ENCODE peak calls at places on chromosomes 16 and 17, in five cellular contexts. R is A549, X is body of pancreas, Z is upper lobe of left lung, M is adrenal gland. K is an unnamed sample.

GRCh38 chr17:28620010-28620409 is 6.0 kb upstream of the RSKR start:
- DNase-seq in R (no peak), M (no peak), X (no peak), Z (no peak), K (no peak)

GRCh38 chr17:62705116-62705515 is 77.6 kb downstream of the MRC2 start:
- DNase-seq in M (peak; percentile 25), Z (no peak), X (no peak), R (no peak), K (no peak)

GRCh38 chr16:73404001-73404400 is 356.1 kb upstream of the ZFHX3 start:
- DNase-seq in M (no peak), R (no peak), X (no peak), Z (no peak), K (no peak)

GRCh38 chr17:77465358-77466041 is 324.7 kb downstream of the SEC14L1 start:
- DNase-seq in R (no peak), X (no peak), Z (peak; percentile 65), M (peak; percentile 67), K (peak; percentile 97)

GRCh38 chr17:61335845-61336655 is 63.6 kb upstream of the TBX2 start:
- DNase-seq in M (no peak), Z (no peak), X (peak; percentile 68), R (peak; percentile 63), K (no peak)

GRCh38 chr17:33927732-33928133 is 327.4 kb upstream of the CCL2 start:
- DNase-seq in X (no peak), Z (no peak), R (no peak), M (no peak), K (peak; percentile 7)

GRCh38 chr16:20263138-20263855 is 64.0 kb downstream of the GP2 start:
- DNase-seq in R (no peak), M (no peak), Z (no peak), X (no peak), K (no peak)

GRCh38 chr17:68344701-68345136 is 53.4 kb downstream of the ARSG start:
- DNase-seq in M (no peak), R (no peak), X (no peak), Z (no peak), K (peak; percentile 96)

GRCh38 chr16:89261691-89262563 is 44.4 kb downstream of the ZNF778 start:
- DNase-seq in Z (no peak), X (no peak), M (peak; percentile 18), R (no peak), K (no peak)

GRCh38 chr17:32317353-32317752 is 24.6 kb downstream of the C17orf75 start:
- DNase-seq in M (no peak), X (no peak), Z (no peak), R (no peak), K (no peak)

GRCh38 chr16:9597967-9598730 is 506.7 kb downstream of the HAPSTR1 start:
- DNase-seq in R (no peak), Z (no peak), M (no peak), X (no peak), K (no peak)

GRCh38 chr17:60333628-60334031 is 58.3 kb downstream of the USP32 start:
- DNase-seq in X (no peak), M (no peak), Z (no peak), R (no peak), K (no peak)

GRCh38 chr16:74724820-74725549 is 24.3 kb upstream of the MLKL start:
- DNase-seq in Z (peak; percentile 76), R (no peak), X (no peak), M (no peak), K (no peak)

GRCh38 chr16:21650517-21650916 is 1.9 kb downstream of the IGSF6 start:
- DNase-seq in R (no peak), Z (no peak), X (no peak), M (peak; percentile 39), K (peak; percentile 89)

GRCh38 chr16:79013004-79013403 is 587.5 kb downstream of the MAF start:
- DNase-seq in R (no peak), M (no peak), X (no peak), Z (no peak), K (peak; percentile 27)

GRCh38 chr17:79984877-79985276 is 50.8 kb downstream of the TBC1D16 start:
- DNase-seq in X (no peak), M (no peak), R (no peak), Z (no peak), K (no peak)

GRCh38 chr16:49489686-49490320 is 116.2 kb downstream of the C16orf78 start:
- DNase-seq in M (no peak), X (no peak), R (no peak), Z (no peak), K (no peak)

GRCh38 chr16:1614226-1615102 is 2.3 kb downstream of the CRAMP1 start:
- DNase-seq in X (peak; percentile 17), Z (peak; percentile 87), M (peak; percentile 49), R (no peak), K (peak; percentile 54)

GRCh38 chr17:10126554-10127493 is 71.6 kb downstream of the GAS7 start:
- DNase-seq in X (no peak), R (no peak), M (peak; percentile 27), Z (no peak), K (peak; percentile 87)

GRCh38 chr16:81238296-81239011 is at the start of gene BCO1:
- DNase-seq in X (peak; percentile 54), M (no peak), R (peak; percentile 63), Z (no peak), K (no peak)

GRCh38 chr17:29347831-29348281 is 42.3 kb upstream of the TAOK1 start:
- DNase-seq in M (peak; percentile 8), R (no peak), Z (no peak), X (no peak), K (peak; percentile 84)

GRCh38 chr17:60249517-60249826 is 99.7 kb downstream of the CA4 start:
- DNase-seq in M (no peak), Z (no peak), R (no peak), X (no peak), K (no peak)

GRCh38 chr17:3959295-3959899 is 4.8 kb downstream of the ATP2A3 start:
- DNase-seq in M (no peak), Z (no peak), R (peak; percentile 76), X (peak; percentile 42), K (no peak)

GRCh38 chr17:48074322-48075054 is 26.3 kb downstream of the NFE2L1 start:
- DNase-seq in R (peak; percentile 80), Z (no peak), X (peak; percentile 87), M (peak; percentile 91), K (peak; percentile 69)

GRCh38 chr17:61897548-61898180 is 30.1 kb downstream of the INTS2 start:
- DNase-seq in M (no peak), R (no peak), X (no peak), Z (no peak), K (no peak)

GRCh38 chr17:10096556-10096955 is 101.8 kb downstream of the GAS7 start:
- DNase-seq in Z (no peak), R (no peak), M (no peak), X (no peak), K (no peak)

GRCh38 chr17:31442276-31442675 is 50.8 kb downstream of the RAB11FIP4 start:
- DNase-seq in R (no peak), X (no peak), M (no peak), Z (no peak), K (no peak)

GRCh38 chr17:83182620-83183063 is 103.2 kb downstream of the METRNL start:
- DNase-seq in R (no peak), X (no peak), M (peak; percentile 60), Z (no peak), K (no peak)

DNA sequence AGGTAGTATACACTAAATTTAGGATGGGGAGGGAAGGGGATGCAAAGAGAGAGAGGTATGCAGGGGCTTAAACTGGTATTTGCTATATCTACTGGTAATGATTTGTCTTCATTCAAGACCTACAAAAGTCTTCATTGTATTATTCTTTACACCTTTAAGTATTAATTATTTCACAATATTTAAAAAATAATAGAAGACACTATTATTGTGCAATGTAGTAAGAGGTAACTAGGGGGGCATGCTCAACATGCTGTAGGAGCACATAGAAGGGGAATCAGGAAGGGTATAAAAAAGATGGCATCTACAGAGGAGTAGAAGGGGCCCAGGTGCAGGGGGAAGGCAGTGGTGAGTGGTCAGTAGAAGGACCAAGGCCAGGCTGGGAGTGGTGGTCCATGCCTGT is 14.9 kb upstream of the CCR7 start:
- DNase-seq in Z (no peak), M (no peak), X (no peak), R (no peak), K (no peak)
- TF ChIP-seq POLR2A in Z (no peak), M (no peak), X (no peak), R (no peak), K (no peak)

DNA sequence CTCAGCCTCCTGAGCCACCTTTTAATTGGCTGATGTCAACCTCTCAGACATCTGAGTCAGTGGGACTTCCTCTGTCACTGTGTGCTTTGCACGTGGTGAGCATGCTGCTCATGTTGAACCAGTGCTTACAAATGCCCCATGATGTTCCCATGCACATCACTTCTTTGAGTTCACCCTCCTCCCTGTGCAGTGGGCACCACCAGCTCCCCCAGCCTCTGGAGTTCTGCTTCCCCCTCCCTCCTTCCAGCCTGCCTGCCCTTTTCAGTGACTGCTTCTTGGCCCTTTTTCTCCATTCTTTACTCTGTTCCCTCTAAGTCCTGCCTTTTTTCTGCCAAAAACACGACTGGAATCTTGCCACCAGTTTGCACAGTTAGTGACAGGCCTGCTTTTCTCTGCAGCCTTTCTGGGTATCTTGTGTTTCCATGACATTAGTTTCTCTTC is 41.6 kb downstream of the USP10 start:
- DNase-seq in Z (no peak), M (peak; percentile 47), X (no peak), R (no peak), K (peak; percentile 62)
- TF ChIP-seq POLR2A in Z (no peak), M (no peak), X (no peak), R (no peak), K (no peak)

GRCh38 chr17:5282639-5283217 is 644 bp downstream of the RABEP1 start:
- DNase-seq in R (peak; percentile 47), M (peak; percentile 24), X (peak; percentile 31), Z (no peak), K (no peak)
- TF ChIP-seq POLR2A in R (no peak), M (no peak), X (no peak), Z (no peak), K (no peak)

GRCh38 chr16:67672739-67673662 is 6.4 kb downstream of the C16orf86 start:
- DNase-seq in X (peak; percentile 69), M (peak; percentile 87), R (peak; percentile 58), Z (no peak), K (peak; percentile 75)
- TF ChIP-seq POLR2A in X (no peak), M (no peak), R (no peak), Z (no peak), K (no peak)

DNA sequence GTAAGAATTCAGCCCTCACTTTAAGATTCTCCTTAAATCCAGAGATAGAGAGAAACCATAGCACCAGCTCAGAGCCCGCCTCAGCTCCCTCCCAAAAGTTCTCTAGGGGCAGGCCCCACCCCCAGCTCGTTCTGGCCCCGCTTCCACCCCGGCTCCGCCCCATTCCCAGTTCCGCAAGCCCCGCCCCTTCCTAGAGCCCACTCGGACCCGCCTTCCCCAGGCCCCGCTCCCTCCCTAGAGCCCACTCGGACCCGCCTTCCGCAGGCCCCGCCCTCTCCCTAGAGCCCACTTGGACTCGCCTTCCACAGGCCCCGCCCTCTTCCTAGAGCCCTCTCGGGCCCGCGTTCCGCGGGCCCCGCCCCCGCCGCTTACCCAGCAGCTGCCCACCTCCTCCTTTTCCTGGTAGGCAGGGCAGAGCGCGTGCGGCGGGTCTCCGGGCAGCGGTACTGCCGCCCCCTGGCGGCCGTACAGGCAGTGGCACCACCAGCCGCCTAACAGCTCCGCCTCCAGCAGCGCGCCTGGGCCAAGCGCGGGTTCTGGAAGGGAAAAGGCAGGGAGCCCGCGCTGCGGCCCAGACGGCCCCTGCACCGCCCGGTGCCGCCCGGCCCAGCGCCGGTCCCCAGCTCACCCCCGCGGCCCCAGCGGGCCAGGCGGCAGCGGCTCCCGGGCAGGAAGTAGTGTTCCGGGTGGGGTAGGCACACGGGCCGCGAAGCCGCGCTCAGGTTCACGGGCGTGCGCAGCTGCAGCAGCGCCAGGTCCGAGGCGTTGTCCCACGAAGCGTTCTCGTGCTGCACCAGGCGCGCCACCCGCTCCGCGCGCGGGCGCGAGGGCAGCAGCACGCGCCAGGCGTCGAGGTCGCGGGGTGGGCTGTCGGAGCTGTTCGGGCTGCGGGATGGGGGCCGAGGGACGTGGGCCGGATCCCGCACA is 6.8 kb upstream of the PRSS8 start:
- DNase-seq in R (peak; percentile 99), M (peak; percentile 99), Z (peak; percentile 99), X (peak; percentile 100), K (peak; percentile 98)
- TF ChIP-seq POLR2A in R (peak; percentile 52), M (no peak), Z (no peak), X (peak; percentile 42), K (peak; percentile 51)

K was measured in NB4.